ENCODE peak calls at places on chromosomes 16 and 17, in four cellular contexts. W is CD4-positive, alpha-beta T cell; B is tibial artery; K is PC-3. R is an unnamed sample. For H3K27me3, the result is how much of the 10 kb centered on the place peaks cover.

GRCh38 chr16:66426112-66427035 is 721 bp upstream of the BEAN1 start:
- DNase-seq in W (no peak), B (no peak), K (no peak), R (no peak)

GRCh38 chr17:49676276-49676868 is 1.5 kb downstream of the SPOP start:
- DNase-seq in W (peak), B (no peak), K (no peak), R (peak)

GRCh38 chr17:65666869-65667268 is 105.4 kb upstream of the AXIN2 start:
- DNase-seq in W (no peak), B (no peak), K (no peak), R (no peak)

GRCh38 chr17:193841-194806 is 12.7 kb upstream of the DOC2B start:
- DNase-seq in W (no peak), B (no peak), K (no peak), R (no peak)

GRCh38 chr17:40179923-40180659 is 2.8 kb downstream of the RAPGEFL1 start:
- DNase-seq in W (no peak), B (no peak), K (no peak), R (no peak)

GRCh38 chr17:79707931-79708891 is 22.5 kb upstream of the ENPP7 start:
- DNase-seq in W (peak), B (no peak), K (peak), R (no peak)

GRCh38 chr17:9976283-9977009 is 71.4 kb upstream of the RCVRN start:
- DNase-seq in W (no peak), B (no peak), K (no peak), R (no peak)

GRCh38 chr17:5785867-5786509 is 201.7 kb upstream of the NLRP1 start:
- DNase-seq in W (no peak), B (no peak), K (peak), R (no peak)

GRCh38 chr17:19569785-19570496 is 36.3 kb downstream of the SLC47A1 start:
- DNase-seq in W (no peak), B (no peak), K (peak), R (no peak)

GRCh38 chr17:30415491-30415890 is 36.8 kb downstream of the CPD start:
- DNase-seq in W (no peak), B (no peak), K (no peak), R (no peak)

GRCh38 chr16:28014851-28015250 is 48.7 kb downstream of the GSG1L start:
- DNase-seq in W (no peak), B (no peak), K (no peak), R (no peak)

GRCh38 chr16:47503936-47504335 is 42.8 kb downstream of the PHKB start:
- DNase-seq in W (no peak), B (no peak), K (peak), R (no peak)

GRCh38 chr16:54602666-54603065 is 316.1 kb upstream of the IRX3 start:
- DNase-seq in W (no peak), B (no peak), K (no peak), R (no peak)

GRCh38 chr17:9195961-9196668 is 174.8 kb downstream of the NTN1 start:
- DNase-seq in W (no peak), B (no peak), K (peak), R (no peak)

GRCh38 chr17:39973496-39973895 is 7.1 kb upstream of the PSMD3 start:
- DNase-seq in W (no peak), B (no peak), K (no peak), R (no peak)

GRCh38 chr17:81406117-81406953 is 11.1 kb downstream of the BAHCC1 start:
- DNase-seq in W (no peak), B (no peak), K (no peak), R (no peak)

GRCh38 chr17:48236681-48237134 is 129.1 kb downstream of the SNX11 start:
- DNase-seq in W (no peak), B (no peak), K (peak), R (no peak)

GRCh38 chr17:50818266-50818665 is 17.1 kb upstream of the WFIKKN2 start:
- DNase-seq in W (no peak), B (no peak), K (no peak), R (no peak)

GRCh38 chr16:24741862-24742261 is 12.4 kb downstream of the TNRC6A start:
- DNase-seq in W (no peak), B (no peak), K (no peak), R (no peak)

GRCh38 chr17:50523208-50523607 is 9.3 kb upstream of the EPN3 start:
- DNase-seq in W (no peak), B (no peak), K (no peak), R (no peak)

GRCh38 chr17:32875904-32876413 is 965 bp downstream of the MYO1D start:
- DNase-seq in W (no peak), B (no peak), K (peak), R (no peak)

GRCh38 chr17:82239926-82240505 is 11.2 kb downstream of the SLC16A3 start:
- DNase-seq in W (peak), B (no peak), K (no peak), R (no peak)

GRCh38 chr16:75176926-75177325 is 28.6 kb downstream of the ZFP1 start:
- DNase-seq in W (no peak), B (no peak), K (no peak), R (no peak)

DNA sequence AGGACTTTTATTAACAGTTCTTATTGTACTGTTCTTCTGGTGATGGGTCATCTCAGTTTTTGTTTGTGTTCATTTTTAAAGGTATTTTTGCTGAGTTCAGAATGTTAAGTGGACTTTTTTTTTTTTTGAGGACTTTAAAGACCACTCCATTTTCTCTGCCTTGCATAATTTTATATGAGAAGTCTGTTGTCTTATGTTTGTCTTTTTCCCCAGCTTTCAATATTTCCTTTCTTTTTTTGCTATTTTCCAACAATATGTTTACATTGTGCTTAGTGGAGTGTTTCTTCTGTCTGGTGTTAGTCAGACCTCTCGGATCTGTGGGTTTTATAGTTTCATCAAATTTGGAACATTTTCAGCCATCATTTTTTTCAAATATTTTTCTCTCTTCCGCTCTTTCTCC is 290.0 kb upstream of the TNRC6C start:
- DNase-seq in W (no peak), B (no peak), K (no peak), R (no peak)
- H3K27ac ChIP-seq in W (no peak), B (no peak), K (no peak), R (no peak)

DNA sequence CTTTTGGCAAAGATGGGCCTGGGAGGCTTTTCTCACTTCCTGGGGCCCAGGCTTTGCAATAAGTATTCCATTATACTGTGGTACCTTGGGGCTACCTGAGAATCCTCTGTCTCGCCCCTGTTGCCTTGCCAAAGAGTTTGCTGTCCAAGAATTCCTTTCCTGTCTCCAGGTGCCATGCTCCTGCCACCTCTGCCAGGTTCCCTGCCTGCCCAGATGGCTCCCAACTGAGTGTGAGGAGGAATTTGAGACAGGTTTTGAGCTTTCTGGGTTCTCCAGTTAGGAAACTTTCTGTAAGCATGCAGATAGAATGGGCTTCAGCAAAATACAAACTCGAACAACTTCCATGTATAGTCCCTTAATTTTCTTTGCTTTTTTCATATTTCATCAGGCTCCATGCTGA is 5.8 kb downstream of the MAPT start:
- DNase-seq in W (no peak), B (no peak), K (no peak), R (no peak)
- H3K27me3 ChIP-seq in W (half or more), B (under half), K (under half), R (under half)

GRCh38 chr16:12406840-12407690 is 396.6 kb downstream of the CPPED1 start:
- DNase-seq in W (no peak), B (no peak), K (peak), R (no peak)
- H3K27ac ChIP-seq in W (no peak), B (no peak), K (peak), R (no peak)

GRCh38 chr16:531494-532125 is 4.1 kb downstream of the CAPN15 start:
- DNase-seq in W (no peak), B (no peak), K (no peak), R (no peak)

GRCh38 chr16:534856-535445 is 7.4 kb downstream of the CAPN15 start:
- DNase-seq in W (no peak), B (no peak), K (no peak), R (no peak)

GRCh38 chr16:535446-536405 is 8.2 kb downstream of the CAPN15 start:
- DNase-seq in W (no peak), B (no peak), K (peak), R (peak)

GRCh38 chr16:534089-534635 is 6.7 kb downstream of the CAPN15 start:
- DNase-seq in W (no peak), B (no peak), K (no peak), R (no peak)

GRCh38 chr16:533391-534088 is 6.0 kb downstream of the CAPN15 start:
- DNase-seq in W (no peak), B (no peak), K (no peak), R (no peak)
- H3K27me3 ChIP-seq in W (under half), B (under half), K (under half), R (under half)

DNA sequence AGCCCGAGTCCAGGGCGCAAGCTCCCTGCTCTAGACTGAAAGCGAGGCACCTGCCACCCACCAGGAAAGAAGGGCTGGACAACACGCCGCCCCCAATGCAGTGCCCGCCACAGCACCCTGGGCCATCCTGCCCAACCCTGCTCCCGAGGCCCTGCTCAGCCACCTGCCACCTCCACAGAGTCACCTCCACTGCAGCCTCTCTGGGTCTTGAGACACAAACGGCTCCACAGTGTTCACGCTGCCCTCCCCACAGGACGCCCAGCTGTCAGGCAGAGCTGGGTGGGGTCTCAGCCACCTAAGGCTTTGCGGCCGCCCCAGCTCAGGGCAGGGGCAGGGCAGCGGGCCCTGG is 9.3 kb downstream of the CLCN7 start:
- DNase-seq in W (no peak), B (no peak), K (no peak), R (no peak)
- H3K27ac ChIP-seq in W (no peak), B (no peak), K (no peak), R (no peak)